ENCODE peak calls at places on chromosome 16, in five cellular contexts. F, J, Z, E and A are unnamed samples.

GRCh38 chr16:13909872-13910303 is 10.1 kb upstream of the ERCC4 start:
- DNase-seq in F (no peak), J (no peak), Z (no peak), E (no peak), A (peak; percentile 47)

GRCh38 chr16:50313596-50314483 is 47.5 kb downstream of the ADCY7 start:
- DNase-seq in F (peak; percentile 49), J (no peak), Z (no peak), E (peak; percentile 50), A (no peak)

GRCh38 chr16:50844840-50845239 is 103.0 kb downstream of the CYLD start:
- DNase-seq in F (no peak), J (no peak), Z (no peak), E (no peak), A (no peak)

GRCh38 chr16:68298907-68299515 is 11.7 kb downstream of the SLC7A6OS start:
- DNase-seq in F (no peak), J (no peak), Z (no peak), E (no peak), A (no peak)

GRCh38 chr16:59878479-59878878 is 1144.4 kb upstream of the GOT2 start:
- DNase-seq in F (no peak), J (no peak), Z (no peak), E (no peak), A (no peak)

GRCh38 chr16:69711115-69711740 is 15.1 kb downstream of the NQO1 start:
- DNase-seq in F (no peak), J (no peak), Z (no peak), E (no peak), A (peak; percentile 56)

GRCh38 chr16:67959520-67959919 is 8.9 kb downstream of the SLC12A4 start:
- DNase-seq in F (no peak), J (no peak), Z (peak; percentile 64), E (peak; percentile 47), A (no peak)

GRCh38 chr16:12728471-12728870 is 75.2 kb downstream of the CPPED1 start:
- DNase-seq in F (no peak), J (no peak), Z (no peak), E (no peak), A (no peak)

GRCh38 chr16:84270071-84270470 is 24.6 kb upstream of the WFDC1 start:
- DNase-seq in F (no peak), J (no peak), Z (no peak), E (no peak), A (no peak)

GRCh38 chr16:11698271-11698689 is 30.0 kb downstream of the SNN start:
- DNase-seq in F (no peak), J (no peak), Z (no peak), E (no peak), A (no peak)

GRCh38 chr16:80407265-80407987 is 133.4 kb upstream of the DYNLRB2 start:
- DNase-seq in F (no peak), J (no peak), Z (no peak), E (no peak), A (no peak)

GRCh38 chr16:68626557-68626956 is 18.6 kb upstream of the CDH3 start:
- DNase-seq in F (no peak), J (no peak), Z (no peak), E (no peak), A (no peak)

GRCh38 chr16:363110-364090 is 6.9 kb downstream of the MRPL28 start:
- DNase-seq in F (no peak), J (no peak), Z (peak; percentile 25), E (no peak), A (no peak)

GRCh38 chr16:2497116-2497630 is 16.6 kb upstream of the ATP6V0C start:
- DNase-seq in F (no peak), J (no peak), Z (peak; percentile 38), E (no peak), A (no peak)

GRCh38 chr16:31268033-31268365 is 8.2 kb downstream of the ITGAM start:
- DNase-seq in F (no peak), J (no peak), Z (no peak), E (no peak), A (no peak)

GRCh38 chr16:51881731-51882130 is 665.2 kb downstream of the TOX3 start:
- DNase-seq in F (no peak), J (no peak), Z (no peak), E (no peak), A (no peak)

GRCh38 chr16:12613131-12613991 is 190.3 kb downstream of the CPPED1 start:
- DNase-seq in F (no peak), J (peak; percentile 39), Z (no peak), E (no peak), A (no peak)

GRCh38 chr16:47276522-47276921 is 132.8 kb upstream of the NETO2 start:
- DNase-seq in F (no peak), J (no peak), Z (no peak), E (no peak), A (no peak)

GRCh38 chr16:87263418-87264052 is 53.7 kb downstream of the C16orf95 start:
- DNase-seq in F (no peak), J (no peak), Z (peak; percentile 49), E (no peak), A (no peak)

GRCh38 chr16:5971924-5972323 is 874.3 kb upstream of the EEF2KMT start:
- DNase-seq in F (no peak), J (no peak), Z (no peak), E (no peak), A (no peak)

GRCh38 chr16:77962689-77963088 is 59.7 kb upstream of the CLEC3A start:
- DNase-seq in F (no peak), J (no peak), Z (no peak), E (no peak), A (no peak)

GRCh38 chr16:68447721-68448359 is 468 bp downstream of the SMPD3 start:
- DNase-seq in F (no peak), J (no peak), Z (no peak), E (no peak), A (no peak)

GRCh38 chr16:4519274-4520058 is 19.1 kb downstream of the CDIP1 start:
- DNase-seq in F (no peak), J (no peak), Z (no peak), E (no peak), A (no peak)

GRCh38 chr16:4518281-4518680 is 20.3 kb downstream of the CDIP1 start:
- DNase-seq in F (no peak), J (no peak), Z (no peak), E (no peak), A (no peak)

GRCh38 chr16:4520913-4521312 is 17.7 kb downstream of the CDIP1 start:
- DNase-seq in F (no peak), J (no peak), Z (no peak), E (no peak), A (no peak)

GRCh38 chr16:4515611-4516233 is 22.9 kb downstream of the CDIP1 start:
- DNase-seq in F (no peak), J (no peak), Z (no peak), E (no peak), A (no peak)

GRCh38 chr16:4517812-4518211 is 20.8 kb downstream of the CDIP1 start:
- DNase-seq in F (no peak), J (no peak), Z (no peak), E (no peak), A (no peak)
- TF ChIP-seq CTCF in F (no peak), J (peak; percentile 91), Z (no peak), E (peak; percentile 32), A (peak; percentile 72)

GRCh38 chr16:85834741-85835140 is 35.2 kb downstream of the COX4I1 start:
- DNase-seq in F (no peak), J (no peak), Z (no peak), E (no peak), A (no peak)

GRCh38 chr16:85835227-85835751 is 35.8 kb downstream of the COX4I1 start:
- DNase-seq in F (no peak), J (no peak), Z (no peak), E (no peak), A (no peak)

GRCh38 chr16:85838381-85838780 is 38.9 kb downstream of the COX4I1 start:
- DNase-seq in F (no peak), J (no peak), Z (no peak), E (no peak), A (no peak)

GRCh38 chr16:85836706-85837582 is 37.4 kb downstream of the COX4I1 start:
- DNase-seq in F (no peak), J (no peak), Z (no peak), E (no peak), A (no peak)

GRCh38 chr16:85835956-85836705 is 36.6 kb downstream of the COX4I1 start:
- DNase-seq in F (no peak), J (no peak), Z (no peak), E (no peak), A (no peak)
- H3K9me3 ChIP-seq in F (no peaks in the 10 kb centered on the region), J (no peaks in the 10 kb centered on the region), Z (no peaks in the 10 kb centered on the region), E (no peaks in the 10 kb centered on the region), A (peaks cover 23% of the 10 kb centered on the region)

GRCh38 chr16:8869212-8869987 is 594 bp upstream of the CARHSP1 start:
- DNase-seq in F (no peak), J (no peak), Z (peak; percentile 59), E (no peak), A (no peak)
- TF ChIP-seq CTCF in F (no peak), J (peak; percentile 5), Z (no peak), E (no peak), A (no peak)

GRCh38 chr16:57251352-57251751 is 6.3 kb downstream of the ARL2BP start:
- DNase-seq in F (no peak), J (no peak), Z (no peak), E (no peak), A (no peak)
- H3K9me3 ChIP-seq in F (no peaks in the 10 kb centered on the region), J (no peaks in the 10 kb centered on the region), Z (no peaks in the 10 kb centered on the region), E (no peaks in the 10 kb centered on the region), A (no peaks in the 10 kb centered on the region)